ENCODE peak calls at places on chromosomes 11 and 22, in four cellular contexts. U, V, Y and L are unnamed samples.

GRCh38 chr11:10030122-10030490 is 263.9 kb downstream of the SBF2 start:
- DNase-seq in U (no peak), V (no peak), Y (no peak), L (no peak)

GRCh38 chr11:88292156-88292844 is 45.2 kb downstream of the CTSC start:
- DNase-seq in U (peak; percentile 22), V (no peak), Y (peak; percentile 6), L (peak; percentile 76)

GRCh38 chr11:77547863-77548551 is 41.7 kb upstream of the AQP11 start:
- DNase-seq in U (peak; percentile 79), V (peak; percentile 44), Y (peak; percentile 32), L (peak; percentile 69)

GRCh38 chr11:27904358-27905055 is 203.4 kb downstream of the KIF18A start:
- DNase-seq in U (peak; percentile 76), V (no peak), Y (no peak), L (peak; percentile 92)

GRCh38 chr11:114257621-114258558 is 38.3 kb upstream of the NNMT start:
- DNase-seq in U (no peak), V (no peak), Y (no peak), L (peak; percentile 28)

GRCh38 chr11:57370251-57370650 is 10.7 kb downstream of the PRG3 start:
- DNase-seq in U (peak; percentile 73), V (no peak), Y (no peak), L (no peak)

GRCh38 chr22:30490399-30490798 is 15.1 kb downstream of the SEC14L4 start:
- DNase-seq in U (no peak), V (no peak), Y (no peak), L (no peak)

GRCh38 chr11:116509566-116509965 is 263.2 kb downstream of the BUD13 start:
- DNase-seq in U (no peak), V (no peak), Y (no peak), L (no peak)

GRCh38 chr11:1220941-1221721 is 1.7 kb upstream of the MUC5B start:
- DNase-seq in U (no peak), V (peak; percentile 25), Y (no peak), L (no peak)

GRCh38 chr11:105720096-105720495 is 110.2 kb downstream of the GRIA4 start:
- DNase-seq in U (no peak), V (no peak), Y (no peak), L (no peak)

GRCh38 chr11:101030015-101030414 is 99.6 kb downstream of the PGR start:
- DNase-seq in U (no peak), V (no peak), Y (no peak), L (no peak)

GRCh38 chr22:27602390-27602789 is 199.2 kb downstream of the MN1 start:
- DNase-seq in U (no peak), V (no peak), Y (no peak), L (no peak)

GRCh38 chr11:19378814-19379213 is 138.1 kb upstream of the E2F8 start:
- DNase-seq in U (no peak), V (no peak), Y (no peak), L (no peak)

GRCh38 chr22:19543970-19544708 is 19.9 kb upstream of the CLDN5 start:
- DNase-seq in U (no peak), V (no peak), Y (no peak), L (no peak)

GRCh38 chr11:113567867-113568266 is 92.7 kb upstream of the DRD2 start:
- DNase-seq in U (no peak), V (no peak), Y (no peak), L (no peak)

GRCh38 chr11:61860054-61860903 is 31.1 kb downstream of the FADS3 start:
- DNase-seq in U (no peak), V (no peak), Y (no peak), L (no peak)

GRCh38 chr11:70405679-70406395 is 7.5 kb downstream of the CTTN start:
- DNase-seq in U (no peak), V (no peak), Y (no peak), L (no peak)

GRCh38 chr22:49373801-49374226 is 453.9 kb downstream of the BRD1 start:
- DNase-seq in U (no peak), V (no peak), Y (no peak), L (no peak)

GRCh38 chr11:13970986-13971385 is 8.5 kb downstream of the SPON1 start:
- DNase-seq in U (no peak), V (no peak), Y (no peak), L (peak; percentile 26)

GRCh38 chr11:117970400-117971024 is 15.7 kb upstream of the IL10RA start:
- DNase-seq in U (no peak), V (no peak), Y (no peak), L (no peak)

GRCh38 chr11:11095971-11096370 is 238.1 kb upstream of the ZBED5 start:
- DNase-seq in U (no peak), V (no peak), Y (no peak), L (no peak)

GRCh38 chr22:49490692-49491091 is 337.0 kb downstream of the BRD1 start:
- DNase-seq in U (no peak), V (no peak), Y (no peak), L (no peak)

GRCh38 chr11:93407777-93408401 is 77.3 kb downstream of the DEUP1 start:
- DNase-seq in U (peak; percentile 0), V (no peak), Y (no peak), L (no peak)

GRCh38 chr11:77994434-77995362 is at the start of gene INTS4:
- DNase-seq in U (peak; percentile 100), V (peak; percentile 83), Y (peak; percentile 97), L (peak; percentile 100)

GRCh38 chr11:255176-255575 is 18.4 kb downstream of the PSMD13 start:
- DNase-seq in U (peak; percentile 12), V (no peak), Y (no peak), L (no peak)

GRCh38 chr22:31920306-31920705 is 24.0 kb upstream of the YWHAH start:
- DNase-seq in U (no peak), V (no peak), Y (no peak), L (no peak)

GRCh38 chr22:40818192-40818746 is 877 bp downstream of the SLC25A17 start:
- DNase-seq in U (no peak), V (no peak), Y (no peak), L (no peak)

GRCh38 chr22:50441428-50441993 is 33.3 kb downstream of the SBF1 start:
- DNase-seq in U (no peak), V (no peak), Y (no peak), L (no peak)

GRCh38 chr22:45779351-45779750 is 107.7 kb downstream of the ATXN10 start:
- DNase-seq in U (no peak), V (no peak), Y (no peak), L (no peak)